ENCODE peak calls at places on chromosomes 3 and 15, in ten cellular contexts. One of them, this sample, is unnamed.

GRCh38 chr15:71256934-71257333 is 141.7 kb downstream of the THSD4 start:
- DNase-seq in ovary: no peak
- DNase-seq in IMR-90: no peak
- DNase-seq in body of pancreas: no peak
- DNase-seq in stomach: no peak
- DNase-seq in uterus: no peak
- DNase-seq in heart left ventricle: no peak
- DNase-seq in NB4: peak
- DNase-seq in transverse colon: no peak
- DNase-seq in prostate gland: no peak
- DNase-seq in this sample: no peak

GRCh38 chr3:141845407-141846049 is 30.9 kb upstream of the ATP1B3 start:
- DNase-seq in prostate gland: no peak
- DNase-seq in body of pancreas: no peak
- DNase-seq in stomach: no peak
- DNase-seq in transverse colon: peak
- DNase-seq in heart left ventricle: no peak
- DNase-seq in NB4: peak
- DNase-seq in IMR-90: no peak
- DNase-seq in uterus: no peak
- DNase-seq in ovary: no peak
- DNase-seq in this sample: no peak

GRCh38 chr15:92636950-92637481 is 18.6 kb downstream of the FAM174B start:
- DNase-seq in IMR-90: no peak
- DNase-seq in transverse colon: peak
- DNase-seq in prostate gland: peak
- DNase-seq in ovary: no peak
- DNase-seq in stomach: peak
- DNase-seq in body of pancreas: peak
- DNase-seq in heart left ventricle: no peak
- DNase-seq in uterus: peak
- DNase-seq in NB4: no peak
- DNase-seq in this sample: peak

GRCh38 chr15:60316961-60317360 is 80.8 kb downstream of the ANXA2 start:
- DNase-seq in uterus: no peak
- DNase-seq in transverse colon: no peak
- DNase-seq in IMR-90: no peak
- DNase-seq in body of pancreas: no peak
- DNase-seq in prostate gland: no peak
- DNase-seq in stomach: no peak
- DNase-seq in ovary: no peak
- DNase-seq in heart left ventricle: no peak
- DNase-seq in NB4: no peak
- DNase-seq in this sample: no peak

GRCh38 chr3:151328298-151329036 is 882 bp downstream of the P2RY13 start:
- DNase-seq in stomach: no peak
- DNase-seq in heart left ventricle: no peak
- DNase-seq in NB4: peak
- DNase-seq in IMR-90: no peak
- DNase-seq in ovary: no peak
- DNase-seq in prostate gland: no peak
- DNase-seq in body of pancreas: no peak
- DNase-seq in transverse colon: no peak
- DNase-seq in uterus: no peak
- DNase-seq in this sample: no peak

GRCh38 chr3:4828279-4829030 is 150.8 kb upstream of the BHLHE40 start:
- DNase-seq in stomach: no peak
- DNase-seq in NB4: peak
- DNase-seq in transverse colon: no peak
- DNase-seq in IMR-90: peak
- DNase-seq in prostate gland: no peak
- DNase-seq in ovary: no peak
- DNase-seq in uterus: no peak
- DNase-seq in body of pancreas: peak
- DNase-seq in heart left ventricle: peak
- DNase-seq in this sample: peak

GRCh38 chr3:164852866-164853265 is 225.4 kb downstream of the SI start:
- DNase-seq in stomach: no peak
- DNase-seq in uterus: no peak
- DNase-seq in ovary: no peak
- DNase-seq in transverse colon: no peak
- DNase-seq in prostate gland: no peak
- DNase-seq in body of pancreas: no peak
- DNase-seq in IMR-90: no peak
- DNase-seq in heart left ventricle: no peak
- DNase-seq in NB4: no peak
- DNase-seq in this sample: no peak

GRCh38 chr15:31279221-31280036 is 47.2 kb upstream of the KLF13 start:
- DNase-seq in ovary: no peak
- DNase-seq in NB4: no peak
- DNase-seq in body of pancreas: peak
- DNase-seq in transverse colon: peak
- DNase-seq in uterus: no peak
- DNase-seq in heart left ventricle: peak
- DNase-seq in stomach: peak
- DNase-seq in prostate gland: peak
- DNase-seq in IMR-90: no peak
- DNase-seq in this sample: peak

GRCh38 chr3:76405196-76405595 is 619.8 kb upstream of the ZNF717 start:
- DNase-seq in ovary: no peak
- DNase-seq in stomach: no peak
- DNase-seq in IMR-90: peak
- DNase-seq in prostate gland: no peak
- DNase-seq in NB4: no peak
- DNase-seq in body of pancreas: no peak
- DNase-seq in transverse colon: no peak
- DNase-seq in heart left ventricle: no peak
- DNase-seq in uterus: no peak
- DNase-seq in this sample: no peak

GRCh38 chr15:44485880-44486279 is 51.1 kb upstream of the EIF3J start:
- DNase-seq in uterus: no peak
- DNase-seq in stomach: no peak
- DNase-seq in NB4: no peak
- DNase-seq in prostate gland: no peak
- DNase-seq in ovary: no peak
- DNase-seq in body of pancreas: no peak
- DNase-seq in heart left ventricle: no peak
- DNase-seq in transverse colon: no peak
- DNase-seq in IMR-90: no peak
- DNase-seq in this sample: no peak

GRCh38 chr3:96760956-96761355 is 53.4 kb upstream of the EPHA6 start:
- DNase-seq in ovary: no peak
- DNase-seq in uterus: no peak
- DNase-seq in NB4: no peak
- DNase-seq in IMR-90: no peak
- DNase-seq in stomach: no peak
- DNase-seq in prostate gland: no peak
- DNase-seq in body of pancreas: no peak
- DNase-seq in transverse colon: no peak
- DNase-seq in heart left ventricle: no peak
- DNase-seq in this sample: no peak

GRCh38 chr15:51576911-51577500 is 45.6 kb downstream of the DMXL2 start:
- DNase-seq in heart left ventricle: no peak
- DNase-seq in prostate gland: no peak
- DNase-seq in uterus: peak
- DNase-seq in transverse colon: no peak
- DNase-seq in NB4: peak
- DNase-seq in ovary: no peak
- DNase-seq in stomach: no peak
- DNase-seq in IMR-90: peak
- DNase-seq in body of pancreas: peak
- DNase-seq in this sample: no peak

DNA sequence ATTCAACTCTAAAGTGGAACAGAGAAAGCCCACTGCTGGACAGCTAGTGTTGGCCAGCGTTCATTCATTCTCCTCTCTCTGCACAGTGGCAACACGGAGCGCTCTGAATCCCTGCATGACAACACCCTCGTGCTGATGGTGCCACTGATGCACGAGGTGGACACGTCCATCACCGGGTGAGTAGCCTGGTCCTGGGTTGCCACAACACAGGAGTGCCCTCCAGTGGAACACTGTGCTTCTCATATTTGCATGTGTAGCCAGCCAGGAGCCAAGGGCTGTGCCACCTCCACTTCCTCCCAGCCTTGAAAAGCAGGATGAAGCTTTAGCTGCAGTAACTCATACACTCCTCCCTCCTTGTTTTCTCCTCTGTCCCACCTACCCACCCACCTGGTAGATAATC is 120.0 kb upstream of the CTDSPL start:
- DNase-seq in stomach: peak
- DNase-seq in ovary: no peak
- DNase-seq in NB4: peak
- DNase-seq in body of pancreas: peak
- DNase-seq in transverse colon: peak
- DNase-seq in heart left ventricle: peak
- DNase-seq in prostate gland: peak
- DNase-seq in uterus: peak
- DNase-seq in IMR-90: no peak
- DNase-seq in this sample: no peak
- TF ChIP-seq CTCF in stomach: peak
- TF ChIP-seq CTCF in ovary: no peak
- TF ChIP-seq CTCF in NB4: peak
- TF ChIP-seq CTCF in body of pancreas: peak
- TF ChIP-seq CTCF in transverse colon: peak
- TF ChIP-seq CTCF in heart left ventricle: peak
- TF ChIP-seq CTCF in prostate gland: peak
- TF ChIP-seq CTCF in uterus: no peak
- TF ChIP-seq CTCF in IMR-90: no peak
- TF ChIP-seq CTCF in this sample: no peak

DNA sequence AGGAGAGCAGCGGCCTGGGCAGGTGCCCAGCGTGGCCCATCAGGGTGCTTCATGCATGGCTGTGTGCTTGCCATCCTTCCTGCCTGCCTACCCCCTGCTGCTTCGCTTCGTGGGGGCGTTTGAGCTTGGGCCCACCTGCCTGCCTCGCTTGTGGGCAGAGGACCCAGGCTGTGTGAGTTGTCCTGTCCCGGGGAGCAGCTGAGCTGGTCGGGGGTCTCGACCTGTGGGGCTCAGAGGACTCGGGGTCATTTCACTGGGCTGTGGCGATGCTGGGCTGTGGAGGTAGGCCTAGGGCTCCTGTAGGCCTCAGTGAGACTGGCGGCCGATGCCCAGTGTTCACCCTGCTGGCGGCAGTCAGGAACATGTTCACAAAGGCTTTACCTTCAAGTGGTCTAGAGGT is 12.1 kb upstream of the STAB1 start:
- DNase-seq in body of pancreas: no peak
- DNase-seq in heart left ventricle: no peak
- DNase-seq in uterus: no peak
- DNase-seq in NB4: no peak
- DNase-seq in IMR-90: no peak
- DNase-seq in prostate gland: no peak
- DNase-seq in transverse colon: no peak
- DNase-seq in ovary: no peak
- DNase-seq in stomach: no peak
- DNase-seq in this sample: no peak
- TF ChIP-seq POLR2A in body of pancreas: no peak
- TF ChIP-seq POLR2A in heart left ventricle: no peak
- TF ChIP-seq POLR2A in uterus: no peak
- TF ChIP-seq POLR2A in NB4: no peak
- TF ChIP-seq POLR2A in IMR-90: no peak
- TF ChIP-seq POLR2A in prostate gland: no peak
- TF ChIP-seq POLR2A in transverse colon: no peak
- TF ChIP-seq POLR2A in ovary: no peak
- TF ChIP-seq POLR2A in stomach: no peak
- TF ChIP-seq POLR2A in this sample: no peak

GRCh38 chr3:61966200-61966599 is 404.8 kb downstream of the PTPRG start:
- DNase-seq in body of pancreas: no peak
- DNase-seq in uterus: no peak
- DNase-seq in prostate gland: no peak
- DNase-seq in transverse colon: no peak
- DNase-seq in NB4: no peak
- DNase-seq in IMR-90: peak
- DNase-seq in stomach: no peak
- DNase-seq in ovary: no peak
- DNase-seq in heart left ventricle: no peak
- DNase-seq in this sample: no peak
- TF ChIP-seq CTCF in body of pancreas: no peak
- TF ChIP-seq CTCF in uterus: no peak
- TF ChIP-seq CTCF in prostate gland: no peak
- TF ChIP-seq CTCF in transverse colon: no peak
- TF ChIP-seq CTCF in NB4: no peak
- TF ChIP-seq CTCF in IMR-90: no peak
- TF ChIP-seq CTCF in stomach: no peak
- TF ChIP-seq CTCF in ovary: no peak
- TF ChIP-seq CTCF in heart left ventricle: no peak
- TF ChIP-seq CTCF in this sample: no peak

GRCh38 chr3:10305331-10305902 is 12.7 kb upstream of the GHRL start:
- DNase-seq in IMR-90: no peak
- DNase-seq in stomach: no peak
- DNase-seq in heart left ventricle: no peak
- DNase-seq in transverse colon: no peak
- DNase-seq in NB4: no peak
- DNase-seq in prostate gland: no peak
- DNase-seq in uterus: no peak
- DNase-seq in ovary: no peak
- DNase-seq in body of pancreas: no peak
- DNase-seq in this sample: no peak

GRCh38 chr3:10303785-10304184 is 11.0 kb upstream of the GHRL start:
- DNase-seq in heart left ventricle: no peak
- DNase-seq in body of pancreas: no peak
- DNase-seq in transverse colon: no peak
- DNase-seq in stomach: no peak
- DNase-seq in uterus: no peak
- DNase-seq in ovary: no peak
- DNase-seq in NB4: no peak
- DNase-seq in prostate gland: no peak
- DNase-seq in IMR-90: no peak
- DNase-seq in this sample: no peak

GRCh38 chr3:10306156-10306555 is 13.4 kb upstream of the GHRL start:
- DNase-seq in prostate gland: no peak
- DNase-seq in transverse colon: no peak
- DNase-seq in NB4: no peak
- DNase-seq in body of pancreas: no peak
- DNase-seq in ovary: no peak
- DNase-seq in uterus: no peak
- DNase-seq in IMR-90: no peak
- DNase-seq in stomach: no peak
- DNase-seq in heart left ventricle: no peak
- DNase-seq in this sample: no peak

GRCh38 chr3:10303105-10303504 is 10.4 kb upstream of the GHRL start:
- DNase-seq in stomach: no peak
- DNase-seq in prostate gland: no peak
- DNase-seq in NB4: no peak
- DNase-seq in transverse colon: no peak
- DNase-seq in IMR-90: no peak
- DNase-seq in body of pancreas: no peak
- DNase-seq in heart left ventricle: no peak
- DNase-seq in uterus: no peak
- DNase-seq in ovary: no peak
- DNase-seq in this sample: no peak

DNA sequence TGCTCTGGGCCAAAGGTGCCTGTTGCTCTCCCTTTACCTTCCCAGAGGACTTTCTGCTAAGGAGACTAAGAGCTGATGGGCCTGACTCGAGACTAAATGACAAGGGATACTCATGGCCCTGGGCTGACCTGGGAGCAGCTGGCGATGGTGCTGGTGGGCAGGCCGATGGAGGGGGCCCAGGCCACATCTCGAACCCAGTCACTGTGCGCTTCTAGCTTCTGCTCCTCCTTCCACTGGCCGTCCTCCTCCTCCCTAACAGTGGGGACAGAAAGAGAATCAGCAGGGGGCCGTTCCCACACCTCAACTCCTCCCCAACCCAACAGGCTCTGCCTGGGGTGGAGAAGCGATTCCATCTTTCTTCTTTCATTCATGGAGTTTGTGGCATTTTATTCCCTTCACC is 12.2 kb upstream of the GHRL start:
- DNase-seq in uterus: no peak
- DNase-seq in heart left ventricle: no peak
- DNase-seq in body of pancreas: no peak
- DNase-seq in prostate gland: no peak
- DNase-seq in IMR-90: no peak
- DNase-seq in ovary: no peak
- DNase-seq in stomach: no peak
- DNase-seq in NB4: no peak
- DNase-seq in transverse colon: no peak
- DNase-seq in this sample: no peak
- TF ChIP-seq POLR2A in uterus: no peak
- TF ChIP-seq POLR2A in heart left ventricle: no peak
- TF ChIP-seq POLR2A in body of pancreas: no peak
- TF ChIP-seq POLR2A in prostate gland: no peak
- TF ChIP-seq POLR2A in IMR-90: no peak
- TF ChIP-seq POLR2A in ovary: no peak
- TF ChIP-seq POLR2A in stomach: no peak
- TF ChIP-seq POLR2A in NB4: no peak
- TF ChIP-seq POLR2A in transverse colon: no peak
- TF ChIP-seq POLR2A in this sample: no peak